ENCODE peak calls at places on chromosomes 13 and 19, in four cellular contexts. R is CD8-positive, alpha-beta memory T cell; M is activated naive CD8-positive, alpha-beta T cell treated with anti-CD3 and anti-CD28 coated beads, Interleukin-2, amount 50 U/mL, for 16 hours; D is SK-N-DZ. J is an unnamed sample.

GRCh38 chr13:73913043-73913740 is 221.0 kb downstream of the KLF12 start:
- DNase-seq in R (no peak), M (no peak), D (no peak), J (no peak)

GRCh38 chr13:46712524-46712923 is 84.4 kb downstream of the ESD start:
- DNase-seq in R (no peak), M (no peak), D (no peak), J (no peak)

GRCh38 chr13:38767506-38768265 is 80.8 kb downstream of the FREM2 start:
- DNase-seq in R (no peak), M (no peak), D (no peak), J (no peak)

GRCh38 chr13:74771964-74772363 is 637.8 kb upstream of the KLF12 start:
- DNase-seq in R (no peak), M (no peak), D (no peak), J (no peak)

GRCh38 chr19:50794074-50794777 is 4.0 kb downstream of the ACP4 start:
- DNase-seq in R (no peak), M (no peak), D (peak; percentile 56), J (no peak)

GRCh38 chr19:17938092-17938845 is 5.5 kb downstream of the CCDC124 start:
- DNase-seq in R (peak; percentile 76), M (peak; percentile 60), D (peak; percentile 58), J (peak; percentile 69)

GRCh38 chr19:52734340-52734892 is 428 bp downstream of the ZNF611 start:
- DNase-seq in R (no peak), M (no peak), D (peak; percentile 4), J (no peak)

GRCh38 chr13:28535734-28536133 is 40.8 kb upstream of the FLT1 start:
- DNase-seq in R (no peak), M (no peak), D (no peak), J (no peak)

GRCh38 chr19:38838208-38838985 is 6.8 kb upstream of the ECH1 start:
- DNase-seq in R (no peak), M (peak; percentile 39), D (no peak), J (no peak)

GRCh38 chr19:56834564-56835375 is 5.8 kb downstream of the PEG3 start:
- DNase-seq in R (no peak), M (no peak), D (no peak), J (no peak)

GRCh38 chr13:23579886-23580706 is 9.9 kb downstream of the TNFRSF19 start:
- DNase-seq in R (no peak), M (no peak), D (no peak), J (no peak)

GRCh38 chr19:2575734-2576481 is 100.0 kb downstream of the GADD45B start:
- DNase-seq in R (no peak), M (no peak), D (no peak), J (no peak)

GRCh38 chr13:23794267-23795161 is 94.7 kb downstream of the MIPEP start:
- DNase-seq in R (no peak), M (no peak), D (no peak), J (no peak)

J was measured in activated effector memory CD4-positive, alpha-beta T cell treated with Interleukin-2 at 50 U/mL for 16 hours.